ENCODE peak calls at places on chromosome 13, in nine cellular contexts. R is stimulated activated CD4-positive, alpha-beta T cell treated with anti-CD3 and anti-CD28 coated beads, Interleukin-1b, Interleukin-23, amount 100 ng/mL, for 24 hours; J is occipital lobe; V is PC-3; H is nucleus accumbens; M is anterior cingulate cortex; I is HepG2; S is hypothalamus; A is EL. N is an unnamed sample.

GRCh38 chr13:109586509-109587346 is 199.7 kb downstream of the IRS2 start:
- DNase-seq in R (no peak), J (no peak), V (no peak), H (no peak), M (no peak), I (no peak), S (no peak), A (no peak), N (peak)

GRCh38 chr13:108777421-108778420 is 148.3 kb downstream of the MYO16 start:
- DNase-seq in R (no peak), J (no peak), V (peak), H (no peak), M (no peak), I (peak), S (no peak), A (no peak), N (no peak)

GRCh38 chr13:71374471-71375041 is 492.4 kb downstream of the DACH1 start:
- DNase-seq in R (no peak), J (no peak), V (no peak), H (no peak), M (no peak), I (no peak), S (no peak), A (no peak), N (no peak)

GRCh38 chr13:104098421-104098820 is 1032.2 kb upstream of the SLC10A2 start:
- DNase-seq in R (no peak), J (no peak), V (no peak), H (no peak), M (no peak), I (no peak), S (no peak), A (no peak), N (no peak)

GRCh38 chr13:40794414-40795368 is 5.3 kb downstream of the SLC25A15 start:
- DNase-seq in R (no peak), J (no peak), V (no peak), H (no peak), M (no peak), I (no peak), S (no peak), A (no peak), N (no peak)

GRCh38 chr13:92260363-92260762 is 861.9 kb downstream of the GPC5 start:
- DNase-seq in R (no peak), J (no peak), V (no peak), H (no peak), M (no peak), I (no peak), S (no peak), A (no peak), N (no peak)

GRCh38 chr13:40477623-40478608 is 188.5 kb downstream of the FOXO1 start:
- DNase-seq in R (no peak), J (no peak), V (no peak), H (no peak), M (no peak), I (peak), S (no peak), A (no peak), N (no peak)

GRCh38 chr13:106492576-106493323 is 42.7 kb downstream of the EFNB2 start:
- DNase-seq in R (no peak), J (no peak), V (no peak), H (no peak), M (no peak), I (no peak), S (no peak), A (no peak), N (no peak)

GRCh38 chr13:28273919-28274318 is 135.6 kb downstream of the PAN3 start:
- DNase-seq in R (no peak), J (no peak), V (no peak), H (no peak), M (no peak), I (no peak), S (no peak), A (no peak), N (peak)

GRCh38 chr13:76725211-76725610 is 161.0 kb downstream of the KCTD12 start:
- DNase-seq in R (no peak), J (no peak), V (no peak), H (no peak), M (no peak), I (no peak), S (no peak), A (peak), N (no peak)

GRCh38 chr13:33518442-33518841 is 232.9 kb upstream of the STARD13 start:
- DNase-seq in R (no peak), J (no peak), V (no peak), H (no peak), M (no peak), I (no peak), S (no peak), A (no peak), N (no peak)

GRCh38 chr13:21076265-21076653 is 14.9 kb upstream of the LATS2 start:
- DNase-seq in R (no peak), J (no peak), V (no peak), H (no peak), M (no peak), I (no peak), S (no peak), A (no peak), N (no peak)

GRCh38 chr13:95438297-95438696 is 114.2 kb upstream of the CLDN10 start:
- DNase-seq in R (no peak), J (no peak), V (no peak), H (no peak), M (no peak), I (no peak), S (no peak), A (no peak), N (no peak)

GRCh38 chr13:73254827-73255226 is 196.0 kb downstream of the KLF5 start:
- DNase-seq in R (no peak), J (no peak), V (peak), H (no peak), M (no peak), I (no peak), S (no peak), A (peak), N (no peak)

GRCh38 chr13:30371649-30372265 is 50.5 kb upstream of the UBE2L5 start:
- DNase-seq in R (no peak), J (no peak), V (peak), H (no peak), M (no peak), I (peak), S (no peak), A (peak), N (no peak)

GRCh38 chr13:25584975-25585374 is 213.2 kb downstream of the ATP8A2 start:
- DNase-seq in R (no peak), J (no peak), V (no peak), H (no peak), M (no peak), I (no peak), S (no peak), A (no peak), N (no peak)

GRCh38 chr13:42153371-42153770 is 104.9 kb downstream of the DGKH start:
- DNase-seq in R (no peak), J (no peak), V (peak), H (no peak), M (no peak), I (no peak), S (no peak), A (no peak), N (no peak)

GRCh38 chr13:46160474-46161066 is 21.4 kb downstream of the LCP1 start:
- DNase-seq in R (no peak), J (no peak), V (peak), H (no peak), M (no peak), I (peak), S (no peak), A (peak), N (peak)

GRCh38 chr13:113845723-113846638 is 17.9 kb downstream of the GAS6 start:
- DNase-seq in R (no peak), J (no peak), V (no peak), H (no peak), M (no peak), I (no peak), S (no peak), A (no peak), N (no peak)

GRCh38 chr13:29908411-29908810 is 58.0 kb upstream of the UBL3 start:
- DNase-seq in R (no peak), J (no peak), V (peak), H (no peak), M (no peak), I (no peak), S (no peak), A (peak), N (no peak)

GRCh38 chr13:78802912-78803311 is 144.0 kb upstream of the OBI1 start:
- DNase-seq in R (no peak), J (no peak), V (no peak), H (no peak), M (no peak), I (no peak), S (no peak), A (no peak), N (no peak)

GRCh38 chr13:48144413-48145035 is 49.6 kb upstream of the MED4 start:
- DNase-seq in R (no peak), J (no peak), V (no peak), H (no peak), M (no peak), I (no peak), S (no peak), A (no peak), N (no peak)

GRCh38 chr13:20945952-20946383 is 43.4 kb upstream of the XPO4 start:
- DNase-seq in R (no peak), J (no peak), V (no peak), H (no peak), M (no peak), I (no peak), S (no peak), A (no peak), N (no peak)

GRCh38 chr13:106657104-106657503 is 89.2 kb upstream of the ARGLU1 start:
- DNase-seq in R (no peak), J (no peak), V (no peak), H (no peak), M (no peak), I (no peak), S (no peak), A (no peak), N (no peak)

GRCh38 chr13:109665781-109666249 is 120.6 kb downstream of the IRS2 start:
- DNase-seq in R (no peak), J (no peak), V (peak), H (no peak), M (no peak), I (no peak), S (no peak), A (no peak), N (no peak)

GRCh38 chr13:99702687-99703319 is 201.5 kb downstream of the TM9SF2 start:
- DNase-seq in R (no peak), J (no peak), V (no peak), H (no peak), M (no peak), I (no peak), S (no peak), A (no peak), N (no peak)

GRCh38 chr13:111629457-111629856 is 309.0 kb downstream of the TEX29 start:
- DNase-seq in R (no peak), J (no peak), V (no peak), H (no peak), M (no peak), I (no peak), S (no peak), A (no peak), N (no peak)

GRCh38 chr13:48069573-48069972 is 25.3 kb downstream of the MED4 start:
- DNase-seq in R (no peak), J (no peak), V (no peak), H (no peak), M (no peak), I (no peak), S (no peak), A (no peak), N (no peak)

GRCh38 chr13:39536906-39537305 is 66.1 kb downstream of the LHFPL6 start:
- DNase-seq in R (no peak), J (no peak), V (no peak), H (no peak), M (no peak), I (no peak), S (no peak), A (no peak), N (no peak)

GRCh38 chr13:28401303-28402056 is 93.4 kb downstream of the FLT1 start:
- DNase-seq in R (no peak), J (no peak), V (peak), H (no peak), M (no peak), I (no peak), S (no peak), A (peak), N (no peak)

GRCh38 chr13:45433381-45433790 is 15.2 kb upstream of the SLC25A30 start:
- DNase-seq in R (no peak), J (no peak), V (no peak), H (no peak), M (no peak), I (peak), S (no peak), A (no peak), N (no peak)

GRCh38 chr13:84684804-84685203 is 802.5 kb upstream of the SLITRK1 start:
- DNase-seq in R (no peak), J (no peak), V (peak), H (no peak), M (no peak), I (no peak), S (no peak), A (peak), N (no peak)

GRCh38 chr13:104105418-104106355 is 1039.5 kb upstream of the SLC10A2 start:
- DNase-seq in R (no peak), J (no peak), V (peak), H (no peak), M (no peak), I (no peak), S (no peak), A (no peak), N (no peak)

GRCh38 chr13:36212789-36213188 is 1.6 kb downstream of the SOHLH2 start:
- DNase-seq in R (no peak), J (no peak), V (no peak), H (no peak), M (no peak), I (no peak), S (no peak), A (no peak), N (no peak)

GRCh38 chr13:114035583-114036501 is 62.0 kb upstream of the C13orf46 start:
- DNase-seq in R (no peak), J (peak), V (no peak), H (peak), M (peak), I (no peak), S (peak), A (no peak), N (no peak)

N was measured in Caco-2.